ENCODE peak calls at places on chromosomes 13 and 19, in nine cellular contexts. B is CD8-positive, alpha-beta T cell; P is PC-9; S is colonic mucosa; T is ovary; R is GM23338; D is psoas muscle; Y is ascending aorta; Z is H9. H is an unnamed sample. For H3K27me3, the result is how much of the 10 kb centered on the place peaks cover.

GRCh38 chr19:41957838-41958366 is 1.2 kb downstream of the RABAC1 start:
- DNase-seq in T (peak), S (peak), Z (peak), Y (no peak), D (peak), R (peak), P (peak), B (no peak), H (no peak)

GRCh38 chr13:47033216-47033615 is 136.4 kb upstream of the HTR2A start:
- DNase-seq in D (no peak), S (no peak), T (no peak), P (no peak), Y (no peak), R (no peak), Z (no peak), B (no peak), H (no peak)

GRCh38 chr13:113110048-113110851 is 4.7 kb downstream of the F7 start:
- DNase-seq in D (peak), R (peak), Z (no peak), Y (no peak), P (no peak), B (no peak), S (no peak), T (peak), H (no peak)

GRCh38 chr19:50387176-50387867 is 3.2 kb downstream of the POLD1 start:
- DNase-seq in D (no peak), Y (no peak), Z (no peak), T (no peak), S (no peak), R (no peak), B (no peak), P (peak), H (no peak)

GRCh38 chr19:13068064-13068807 is 34.4 kb downstream of the LYL1 start:
- DNase-seq in D (no peak), S (no peak), Z (no peak), B (no peak), R (no peak), Y (no peak), P (no peak), T (no peak), H (no peak)

GRCh38 chr19:42386974-42387707 is 3.0 kb downstream of the CNFN start:
- DNase-seq in D (peak), Z (peak), B (peak), Y (no peak), P (peak), T (no peak), S (peak), R (peak), H (no peak)

GRCh38 chr13:21355304-21355703 is 103.8 kb downstream of the ZDHHC20 start:
- DNase-seq in T (no peak), S (no peak), P (no peak), R (no peak), B (no peak), D (no peak), Z (peak), Y (no peak), H (no peak)

GRCh38 chr19:11577451-11578341 is at the start of gene ACP5:
- DNase-seq in P (no peak), D (no peak), B (no peak), S (no peak), T (peak), Y (no peak), Z (no peak), R (no peak), H (no peak)

GRCh38 chr19:979318-979741 is 4.8 kb upstream of the WDR18 start:
- DNase-seq in S (no peak), B (no peak), D (no peak), R (no peak), P (no peak), T (no peak), Z (no peak), Y (no peak), H (no peak)
- H3K27ac ChIP-seq in S (no peak), B (no peak), D (no peak), R (no peak), P (no peak), T (no peak), Z (no peak), Y (no peak), H (no peak)

DNA sequence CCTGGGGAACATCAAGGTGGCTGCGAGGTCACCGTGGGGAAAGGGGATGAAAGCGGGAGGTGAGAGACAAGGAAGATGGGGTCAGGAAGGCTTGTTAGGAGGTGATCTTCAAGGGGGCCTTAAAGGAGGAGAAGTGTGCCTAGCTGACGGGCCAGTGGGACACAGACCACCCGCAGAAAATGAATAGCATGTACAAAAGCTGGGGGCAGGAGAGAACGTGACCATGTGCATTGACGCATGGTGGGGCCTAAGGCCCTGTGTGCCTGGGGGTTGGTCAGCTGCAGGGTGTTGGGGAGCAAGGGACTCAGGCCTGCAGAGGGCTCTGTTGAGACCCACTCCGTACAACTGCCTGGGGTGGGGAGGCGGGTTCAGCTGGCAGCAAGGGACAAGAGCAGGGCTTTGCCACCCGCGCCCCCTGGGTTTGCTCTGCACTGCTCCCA is 5.9 kb downstream of the RAB8A start:
- DNase-seq in T (no peak), Y (no peak), S (no peak), D (peak), B (no peak), R (peak), Z (peak), P (no peak), H (no peak)
- TF ChIP-seq CTCF in T (no peak), Y (no peak), S (no peak), D (no peak), B (no peak), R (peak), Z (peak), P (no peak), H (no peak)

GRCh38 chr19:49117677-49118564 is 1.0 kb downstream of the C19orf73 start:
- DNase-seq in T (peak), Z (no peak), R (no peak), Y (no peak), D (no peak), P (no peak), B (no peak), S (peak), H (no peak)
- H3K27me3 ChIP-seq in T (under half), Z (under half), R (under half), Y (under half), D (under half), P (under half), B (under half), S (under half), H (under half)

GRCh38 chr19:45663800-45664199 is 4.2 kb upstream of the GIPR start:
- DNase-seq in Z (no peak), Y (no peak), D (no peak), T (no peak), R (no peak), B (no peak), S (no peak), P (no peak), H (no peak)

GRCh38 chr19:45664575-45664974 is 3.4 kb upstream of the GIPR start:
- DNase-seq in Z (no peak), D (no peak), P (no peak), S (no peak), B (no peak), R (no peak), Y (no peak), T (no peak), H (no peak)

GRCh38 chr19:45670670-45671453 is 2.8 kb downstream of the GIPR start:
- DNase-seq in D (peak), Z (peak), T (peak), S (peak), B (peak), Y (no peak), R (peak), P (peak), H (no peak)

GRCh38 chr19:45667620-45668341 is at the start of gene GIPR:
- DNase-seq in T (no peak), P (peak), S (peak), Y (no peak), Z (peak), R (peak), B (peak), D (no peak), H (no peak)

DNA sequence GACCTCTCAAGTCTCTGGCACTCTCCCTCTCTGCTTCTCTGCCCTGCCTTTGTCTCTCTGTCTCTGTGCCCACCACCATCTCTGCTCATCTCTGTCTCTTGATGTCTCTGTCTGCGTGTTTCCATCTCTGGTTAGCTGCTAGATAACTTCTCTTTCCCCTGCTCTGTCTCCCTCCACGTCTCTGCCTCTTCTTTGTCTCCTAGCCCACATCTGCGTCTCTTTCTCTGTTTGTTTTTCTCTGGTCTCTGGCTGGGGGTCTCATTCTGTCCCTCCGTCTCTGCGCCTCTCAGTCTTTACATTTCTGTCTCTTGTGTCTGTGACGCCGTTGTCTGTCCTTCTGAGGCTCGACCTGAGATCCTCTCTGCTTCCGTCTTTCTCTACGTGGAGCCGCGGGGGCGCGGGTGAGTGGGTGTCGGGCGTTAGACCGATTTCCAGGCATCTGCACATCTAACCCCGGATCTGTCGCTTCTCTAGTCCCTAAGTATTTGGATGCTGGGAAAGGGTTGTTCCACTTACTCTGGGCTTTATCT is 386 bp downstream of the GIPR start:
- DNase-seq in Y (no peak), B (no peak), R (no peak), D (no peak), T (no peak), S (peak), P (no peak), Z (no peak), H (no peak)
- H3K27ac ChIP-seq in Y (no peak), B (peak), R (no peak), D (no peak), T (no peak), S (peak), P (peak), Z (no peak), H (no peak)

GRCh38 chr13:109873351-109874123 is 87.2 kb upstream of the IRS2 start:
- DNase-seq in P (no peak), B (no peak), T (no peak), S (no peak), R (no peak), Y (no peak), Z (no peak), D (no peak), H (no peak)
- TF ChIP-seq CTCF in P (no peak), B (no peak), T (no peak), S (no peak), R (no peak), Y (no peak), Z (no peak), D (no peak), H (no peak)

GRCh38 chr19:19259741-19260140 is 13.4 kb downstream of the TM6SF2 start:
- DNase-seq in Z (peak), D (no peak), Y (no peak), T (no peak), B (no peak), R (peak), P (peak), S (no peak), H (no peak)
- H3K27me3 ChIP-seq in Z (under half), D (under half), Y (under half), T (under half), B (under half), R (under half), P (under half), S (under half), H (under half)

DNA sequence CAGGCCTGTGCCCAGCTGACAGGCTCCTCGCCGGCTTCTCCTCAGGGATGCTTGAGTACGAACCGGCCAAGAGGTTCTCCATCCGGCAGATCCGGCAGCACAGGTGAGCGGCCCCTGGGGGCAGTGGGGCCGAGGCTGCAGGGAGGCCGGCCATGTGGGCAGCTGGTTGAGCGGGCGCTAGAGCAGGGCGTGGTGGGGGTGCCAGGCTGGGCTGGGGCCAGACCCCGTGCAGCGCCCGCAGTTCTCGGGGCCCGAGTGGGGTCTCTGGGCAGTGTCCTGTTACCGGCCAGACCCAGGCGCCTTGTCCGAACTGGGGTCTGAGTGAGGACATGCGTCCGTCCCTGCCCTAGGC is 15.9 kb downstream of the CBARP start:
- DNase-seq in B (no peak), Y (no peak), S (no peak), P (no peak), D (no peak), R (no peak), Z (no peak), T (no peak), H (no peak)
- H3K27ac ChIP-seq in B (no peak), Y (peak), S (no peak), P (no peak), D (peak), R (no peak), Z (no peak), T (peak), H (peak)

DNA sequence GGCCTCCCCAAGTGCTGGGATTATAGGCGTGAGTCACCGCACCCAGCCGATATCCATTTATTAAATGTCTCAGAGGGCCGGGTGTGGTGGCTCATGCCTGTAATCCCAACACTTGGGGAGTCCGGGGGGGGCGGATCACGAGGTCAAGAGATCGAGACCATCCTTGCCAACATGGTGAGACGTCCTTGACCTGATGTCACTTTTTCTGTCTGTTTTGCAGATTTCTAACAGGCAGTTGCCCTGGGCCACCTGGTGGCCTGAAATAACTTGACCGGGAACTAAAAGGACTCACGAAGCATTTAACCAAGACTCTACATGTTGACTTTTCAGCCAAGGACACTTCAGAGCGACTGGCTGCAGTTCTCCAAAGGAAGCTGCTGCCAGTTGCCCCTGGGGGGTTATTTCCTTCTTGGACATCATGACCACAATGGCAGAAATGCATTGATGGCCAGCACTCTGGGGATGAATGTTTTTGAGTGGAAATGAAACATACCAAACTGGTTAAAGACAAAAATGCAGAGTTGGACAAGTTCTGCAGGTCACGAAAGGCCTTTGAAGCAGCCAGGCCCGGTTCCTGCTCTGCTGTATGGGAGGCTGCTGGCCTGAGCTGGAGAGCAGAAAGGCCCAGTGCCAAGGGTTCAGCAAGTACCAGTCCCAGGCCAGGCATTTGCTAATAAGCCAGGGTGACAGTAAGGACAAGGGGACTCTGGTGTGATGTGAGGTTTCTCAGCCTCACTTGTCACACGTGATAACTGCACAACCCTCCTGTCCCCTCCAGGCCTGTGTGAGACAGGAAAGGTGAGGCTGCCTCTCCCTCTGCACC is 8.3 kb downstream of the ZNF837 start:
- DNase-seq in B (no peak), T (peak), D (no peak), S (no peak), R (peak), Y (no peak), Z (no peak), P (no peak), H (no peak)
- TF ChIP-seq CTCF in B (no peak), T (peak), D (no peak), S (no peak), R (peak), Y (no peak), Z (peak), P (peak), H (no peak)